ENCODE peak calls at places on chromosome 1, in four cellular contexts. One of them, this sample, is unnamed.

GRCh38 chr1:178768423-178768822 is 43.4 kb downstream of the RALGPS2 start:
- DNase-seq in cardiac fibroblast: peak
- DNase-seq in NCI-H82: peak
- DNase-seq in CD4-positive, alpha-beta T cell: no peak
- DNase-seq in this sample: no peak

GRCh38 chr1:67766117-67766978 is 66.9 kb downstream of the GNG12 start:
- DNase-seq in CD4-positive, alpha-beta T cell: no peak
- DNase-seq in NCI-H82: peak
- DNase-seq in cardiac fibroblast: peak
- DNase-seq in this sample: no peak

GRCh38 chr1:47563206-47563605 is 125.4 kb downstream of the FOXD2 start:
- DNase-seq in NCI-H82: no peak
- DNase-seq in cardiac fibroblast: no peak
- DNase-seq in CD4-positive, alpha-beta T cell: no peak
- DNase-seq in this sample: no peak

GRCh38 chr1:205285391-205286101 is 36.0 kb downstream of the NUAK2 start:
- DNase-seq in CD4-positive, alpha-beta T cell: peak
- DNase-seq in NCI-H82: no peak
- DNase-seq in cardiac fibroblast: no peak
- DNase-seq in this sample: peak

GRCh38 chr1:189962171-189962570 is 515.5 kb downstream of the BRINP3 start:
- DNase-seq in CD4-positive, alpha-beta T cell: no peak
- DNase-seq in cardiac fibroblast: peak
- DNase-seq in NCI-H82: peak
- DNase-seq in this sample: no peak

GRCh38 chr1:78070210-78070609 is 24.4 kb downstream of the GIPC2 start:
- DNase-seq in cardiac fibroblast: no peak
- DNase-seq in CD4-positive, alpha-beta T cell: no peak
- DNase-seq in NCI-H82: no peak
- DNase-seq in this sample: no peak

GRCh38 chr1:173862769-173863223 is 5.0 kb downstream of the GAS5 start:
- DNase-seq in CD4-positive, alpha-beta T cell: no peak
- DNase-seq in cardiac fibroblast: no peak
- DNase-seq in NCI-H82: peak
- DNase-seq in this sample: no peak

GRCh38 chr1:172468296-172468695 is 24.4 kb upstream of the PIGC start:
- DNase-seq in NCI-H82: no peak
- DNase-seq in CD4-positive, alpha-beta T cell: no peak
- DNase-seq in cardiac fibroblast: no peak
- DNase-seq in this sample: no peak

GRCh38 chr1:168803696-168804510 is 74.9 kb upstream of the DPT start:
- DNase-seq in cardiac fibroblast: no peak
- DNase-seq in CD4-positive, alpha-beta T cell: no peak
- DNase-seq in NCI-H82: no peak
- DNase-seq in this sample: no peak

GRCh38 chr1:159945483-159946241 is at the start of gene IGSF9:
- DNase-seq in cardiac fibroblast: peak
- DNase-seq in CD4-positive, alpha-beta T cell: peak
- DNase-seq in NCI-H82: peak
- DNase-seq in this sample: peak

GRCh38 chr1:56081151-56081550 is 498.2 kb downstream of the PLPP3 start:
- DNase-seq in CD4-positive, alpha-beta T cell: no peak
- DNase-seq in NCI-H82: no peak
- DNase-seq in cardiac fibroblast: peak
- DNase-seq in this sample: no peak

This sample was measured in activated naive CD8-positive, alpha-beta T cell treated with anti-CD3 and anti-CD28 coated beads, Interleukin-2, amount 50 U/mL, for 16 hours.